ENCODE peak calls at places on chromosomes 11 and 22, in ten cellular contexts. One of them, this sample, is unnamed.

GRCh38 chr11:123469089-123469488 is 39.0 kb downstream of the GRAMD1B start:
- DNase-seq in stimulated activated CD8-positive, alpha-beta memory T cell treated with anti-CD3 and anti-CD28 coated beads, Interleukin-4, amount 100 ng/mL, for 4 hours: no peak
- DNase-seq in stimulated activated CD4-positive, alpha-beta T cell treated with anti-CD3 and anti-CD28 coated beads, Interleukin-12 subunit alpha, Interleukin-12 subunit beta, amount 100 ng/mL, for 4 hours: no peak
- DNase-seq in myocyte: no peak
- DNase-seq in NCI-H2029: no peak
- DNase-seq in EL: no peak
- DNase-seq in GM12864: no peak
- DNase-seq in left ventricle myocardium inferior: peak
- DNase-seq in effector memory CD8-positive, alpha-beta T cell: no peak
- DNase-seq in germinal center: no peak
- DNase-seq in this sample: no peak

GRCh38 chr11:103730151-103730940 is 306.1 kb upstream of the DDI1 start:
- DNase-seq in germinal center: no peak
- DNase-seq in GM12864: no peak
- DNase-seq in myocyte: no peak
- DNase-seq in effector memory CD8-positive, alpha-beta T cell: no peak
- DNase-seq in stimulated activated CD8-positive, alpha-beta memory T cell treated with anti-CD3 and anti-CD28 coated beads, Interleukin-4, amount 100 ng/mL, for 4 hours: no peak
- DNase-seq in stimulated activated CD4-positive, alpha-beta T cell treated with anti-CD3 and anti-CD28 coated beads, Interleukin-12 subunit alpha, Interleukin-12 subunit beta, amount 100 ng/mL, for 4 hours: no peak
- DNase-seq in NCI-H2029: no peak
- DNase-seq in EL: no peak
- DNase-seq in left ventricle myocardium inferior: no peak
- DNase-seq in this sample: no peak

GRCh38 chr11:116703421-116703820 is 69.4 kb downstream of the BUD13 start:
- DNase-seq in stimulated activated CD8-positive, alpha-beta memory T cell treated with anti-CD3 and anti-CD28 coated beads, Interleukin-4, amount 100 ng/mL, for 4 hours: no peak
- DNase-seq in germinal center: no peak
- DNase-seq in left ventricle myocardium inferior: no peak
- DNase-seq in stimulated activated CD4-positive, alpha-beta T cell treated with anti-CD3 and anti-CD28 coated beads, Interleukin-12 subunit alpha, Interleukin-12 subunit beta, amount 100 ng/mL, for 4 hours: no peak
- DNase-seq in GM12864: no peak
- DNase-seq in EL: no peak
- DNase-seq in effector memory CD8-positive, alpha-beta T cell: no peak
- DNase-seq in myocyte: peak
- DNase-seq in NCI-H2029: peak
- DNase-seq in this sample: peak

GRCh38 chr11:75147875-75148263 is 3.0 kb upstream of the SLCO2B1 start:
- DNase-seq in stimulated activated CD4-positive, alpha-beta T cell treated with anti-CD3 and anti-CD28 coated beads, Interleukin-12 subunit alpha, Interleukin-12 subunit beta, amount 100 ng/mL, for 4 hours: no peak
- DNase-seq in effector memory CD8-positive, alpha-beta T cell: no peak
- DNase-seq in NCI-H2029: no peak
- DNase-seq in EL: no peak
- DNase-seq in myocyte: no peak
- DNase-seq in stimulated activated CD8-positive, alpha-beta memory T cell treated with anti-CD3 and anti-CD28 coated beads, Interleukin-4, amount 100 ng/mL, for 4 hours: no peak
- DNase-seq in germinal center: no peak
- DNase-seq in left ventricle myocardium inferior: peak
- DNase-seq in GM12864: no peak
- DNase-seq in this sample: no peak

GRCh38 chr11:126336646-126337045 is 18.8 kb upstream of the ST3GAL4 start:
- DNase-seq in GM12864: no peak
- DNase-seq in EL: no peak
- DNase-seq in myocyte: no peak
- DNase-seq in stimulated activated CD4-positive, alpha-beta T cell treated with anti-CD3 and anti-CD28 coated beads, Interleukin-12 subunit alpha, Interleukin-12 subunit beta, amount 100 ng/mL, for 4 hours: no peak
- DNase-seq in left ventricle myocardium inferior: no peak
- DNase-seq in stimulated activated CD8-positive, alpha-beta memory T cell treated with anti-CD3 and anti-CD28 coated beads, Interleukin-4, amount 100 ng/mL, for 4 hours: no peak
- DNase-seq in NCI-H2029: no peak
- DNase-seq in effector memory CD8-positive, alpha-beta T cell: no peak
- DNase-seq in germinal center: no peak
- DNase-seq in this sample: no peak

GRCh38 chr11:129680907-129681306 is 134.7 kb upstream of the TMEM45B start:
- DNase-seq in stimulated activated CD8-positive, alpha-beta memory T cell treated with anti-CD3 and anti-CD28 coated beads, Interleukin-4, amount 100 ng/mL, for 4 hours: no peak
- DNase-seq in effector memory CD8-positive, alpha-beta T cell: no peak
- DNase-seq in GM12864: no peak
- DNase-seq in left ventricle myocardium inferior: no peak
- DNase-seq in NCI-H2029: no peak
- DNase-seq in germinal center: no peak
- DNase-seq in EL: no peak
- DNase-seq in myocyte: no peak
- DNase-seq in stimulated activated CD4-positive, alpha-beta T cell treated with anti-CD3 and anti-CD28 coated beads, Interleukin-12 subunit alpha, Interleukin-12 subunit beta, amount 100 ng/mL, for 4 hours: no peak
- DNase-seq in this sample: no peak

GRCh38 chr11:18749681-18750319 is 23.8 kb upstream of the IGSF22 start:
- DNase-seq in myocyte: peak
- DNase-seq in EL: peak
- DNase-seq in GM12864: no peak
- DNase-seq in left ventricle myocardium inferior: no peak
- DNase-seq in germinal center: no peak
- DNase-seq in NCI-H2029: no peak
- DNase-seq in stimulated activated CD8-positive, alpha-beta memory T cell treated with anti-CD3 and anti-CD28 coated beads, Interleukin-4, amount 100 ng/mL, for 4 hours: no peak
- DNase-seq in stimulated activated CD4-positive, alpha-beta T cell treated with anti-CD3 and anti-CD28 coated beads, Interleukin-12 subunit alpha, Interleukin-12 subunit beta, amount 100 ng/mL, for 4 hours: no peak
- DNase-seq in effector memory CD8-positive, alpha-beta T cell: no peak
- DNase-seq in this sample: peak

GRCh38 chr11:78379039-78379670 is 38.5 kb downstream of the GAB2 start:
- DNase-seq in germinal center: no peak
- DNase-seq in effector memory CD8-positive, alpha-beta T cell: no peak
- DNase-seq in myocyte: peak
- DNase-seq in left ventricle myocardium inferior: no peak
- DNase-seq in EL: no peak
- DNase-seq in stimulated activated CD4-positive, alpha-beta T cell treated with anti-CD3 and anti-CD28 coated beads, Interleukin-12 subunit alpha, Interleukin-12 subunit beta, amount 100 ng/mL, for 4 hours: no peak
- DNase-seq in GM12864: no peak
- DNase-seq in stimulated activated CD8-positive, alpha-beta memory T cell treated with anti-CD3 and anti-CD28 coated beads, Interleukin-4, amount 100 ng/mL, for 4 hours: no peak
- DNase-seq in NCI-H2029: no peak
- DNase-seq in this sample: no peak

GRCh38 chr11:95714853-95715776 is 74.5 kb downstream of the FAM76B start:
- DNase-seq in stimulated activated CD4-positive, alpha-beta T cell treated with anti-CD3 and anti-CD28 coated beads, Interleukin-12 subunit alpha, Interleukin-12 subunit beta, amount 100 ng/mL, for 4 hours: no peak
- DNase-seq in NCI-H2029: no peak
- DNase-seq in EL: no peak
- DNase-seq in GM12864: no peak
- DNase-seq in left ventricle myocardium inferior: no peak
- DNase-seq in effector memory CD8-positive, alpha-beta T cell: no peak
- DNase-seq in stimulated activated CD8-positive, alpha-beta memory T cell treated with anti-CD3 and anti-CD28 coated beads, Interleukin-4, amount 100 ng/mL, for 4 hours: no peak
- DNase-seq in myocyte: no peak
- DNase-seq in germinal center: no peak
- DNase-seq in this sample: no peak

GRCh38 chr22:37762389-37762836 is 45.3 kb upstream of the GCAT start:
- DNase-seq in GM12864: no peak
- DNase-seq in NCI-H2029: no peak
- DNase-seq in stimulated activated CD8-positive, alpha-beta memory T cell treated with anti-CD3 and anti-CD28 coated beads, Interleukin-4, amount 100 ng/mL, for 4 hours: no peak
- DNase-seq in germinal center: no peak
- DNase-seq in stimulated activated CD4-positive, alpha-beta T cell treated with anti-CD3 and anti-CD28 coated beads, Interleukin-12 subunit alpha, Interleukin-12 subunit beta, amount 100 ng/mL, for 4 hours: no peak
- DNase-seq in effector memory CD8-positive, alpha-beta T cell: no peak
- DNase-seq in myocyte: no peak
- DNase-seq in EL: peak
- DNase-seq in left ventricle myocardium inferior: no peak
- DNase-seq in this sample: no peak